ENCODE peak calls at places on chromosome 2, in six cellular contexts. One of them, this sample, is unnamed.

GRCh38 chr2:74458957-74459290 is 686 bp downstream of the WBP1 start:
- DNase-seq in psoas muscle: no peak
- DNase-seq in thyroid gland: no peak
- DNase-seq in epithelial cell of esophagus: no peak
- DNase-seq in A549: no peak
- DNase-seq in GM06990: no peak
- DNase-seq in this sample: no peak

GRCh38 chr2:98872526-98872925 is 63.5 kb downstream of the CRACDL start:
- DNase-seq in thyroid gland: no peak
- DNase-seq in GM06990: no peak
- DNase-seq in psoas muscle: no peak
- DNase-seq in epithelial cell of esophagus: no peak
- DNase-seq in A549: no peak
- DNase-seq in this sample: no peak

GRCh38 chr2:9199716-9200633 is 6.6 kb upstream of the ASAP2 start:
- DNase-seq in psoas muscle: no peak
- DNase-seq in thyroid gland: no peak
- DNase-seq in GM06990: no peak
- DNase-seq in A549: no peak
- DNase-seq in epithelial cell of esophagus: no peak
- DNase-seq in this sample: no peak

GRCh38 chr2:227388537-227389011 is 825 bp upstream of the SCYGR1 start:
- DNase-seq in epithelial cell of esophagus: peak
- DNase-seq in psoas muscle: no peak
- DNase-seq in GM06990: no peak
- DNase-seq in A549: peak
- DNase-seq in thyroid gland: no peak
- DNase-seq in this sample: no peak

GRCh38 chr2:58313926-58314325 is 72.8 kb upstream of the FANCL start:
- DNase-seq in psoas muscle: no peak
- DNase-seq in thyroid gland: no peak
- DNase-seq in A549: no peak
- DNase-seq in GM06990: no peak
- DNase-seq in epithelial cell of esophagus: peak
- DNase-seq in this sample: no peak

GRCh38 chr2:236874866-236875481 is 210.7 kb upstream of the COPS8 start:
- DNase-seq in epithelial cell of esophagus: no peak
- DNase-seq in A549: no peak
- DNase-seq in GM06990: no peak
- DNase-seq in psoas muscle: no peak
- DNase-seq in thyroid gland: no peak
- DNase-seq in this sample: no peak

GRCh38 chr2:98703738-98704137 is 27.2 kb downstream of the MGAT4A start:
- DNase-seq in psoas muscle: no peak
- DNase-seq in A549: no peak
- DNase-seq in thyroid gland: no peak
- DNase-seq in GM06990: no peak
- DNase-seq in epithelial cell of esophagus: no peak
- DNase-seq in this sample: no peak

GRCh38 chr2:7165736-7166135 is 248.5 kb downstream of the RNF144A start:
- DNase-seq in GM06990: no peak
- DNase-seq in A549: no peak
- DNase-seq in thyroid gland: no peak
- DNase-seq in psoas muscle: no peak
- DNase-seq in epithelial cell of esophagus: no peak
- DNase-seq in this sample: no peak

GRCh38 chr2:3265981-3266726 is 111.5 kb downstream of the EIPR1 start:
- DNase-seq in A549: no peak
- DNase-seq in epithelial cell of esophagus: no peak
- DNase-seq in psoas muscle: no peak
- DNase-seq in GM06990: no peak
- DNase-seq in thyroid gland: no peak
- DNase-seq in this sample: no peak

GRCh38 chr2:96788393-96789244 is 27.4 kb upstream of the CNNM3 start:
- DNase-seq in psoas muscle: peak
- DNase-seq in thyroid gland: peak
- DNase-seq in epithelial cell of esophagus: no peak
- DNase-seq in GM06990: no peak
- DNase-seq in A549: no peak
- DNase-seq in this sample: no peak

GRCh38 chr2:217316743-217317142 is 456.9 kb upstream of the TNP1 start:
- DNase-seq in epithelial cell of esophagus: no peak
- DNase-seq in psoas muscle: no peak
- DNase-seq in A549: no peak
- DNase-seq in thyroid gland: no peak
- DNase-seq in GM06990: peak
- DNase-seq in this sample: no peak

GRCh38 chr2:10454505-10454904 is 6.4 kb upstream of the ODC1 start:
- DNase-seq in thyroid gland: peak
- DNase-seq in A549: no peak
- DNase-seq in GM06990: no peak
- DNase-seq in epithelial cell of esophagus: peak
- DNase-seq in psoas muscle: no peak
- DNase-seq in this sample: no peak

GRCh38 chr2:206863721-206864120 is 75.6 kb upstream of the CPO start:
- DNase-seq in psoas muscle: no peak
- DNase-seq in A549: no peak
- DNase-seq in thyroid gland: no peak
- DNase-seq in epithelial cell of esophagus: no peak
- DNase-seq in GM06990: no peak
- DNase-seq in this sample: no peak

GRCh38 chr2:226123307-226123706 is 676.3 kb downstream of the IRS1 start:
- DNase-seq in epithelial cell of esophagus: peak
- DNase-seq in A549: no peak
- DNase-seq in psoas muscle: no peak
- DNase-seq in GM06990: no peak
- DNase-seq in thyroid gland: no peak
- DNase-seq in this sample: no peak

GRCh38 chr2:130376433-130377293 is 20.8 kb downstream of the PTPN18 start:
- DNase-seq in A549: no peak
- DNase-seq in thyroid gland: no peak
- DNase-seq in psoas muscle: no peak
- DNase-seq in epithelial cell of esophagus: no peak
- DNase-seq in GM06990: peak
- DNase-seq in this sample: peak

GRCh38 chr2:17442334-17442733 is 75.9 kb downstream of the RAD51AP2 start:
- DNase-seq in A549: no peak
- DNase-seq in GM06990: no peak
- DNase-seq in psoas muscle: no peak
- DNase-seq in thyroid gland: no peak
- DNase-seq in epithelial cell of esophagus: peak
- DNase-seq in this sample: no peak

GRCh38 chr2:17445744-17446143 is 72.5 kb downstream of the RAD51AP2 start:
- DNase-seq in GM06990: no peak
- DNase-seq in A549: no peak
- DNase-seq in psoas muscle: no peak
- DNase-seq in thyroid gland: no peak
- DNase-seq in epithelial cell of esophagus: no peak
- DNase-seq in this sample: no peak

GRCh38 chr2:17441790-17442189 is 76.5 kb downstream of the RAD51AP2 start:
- DNase-seq in GM06990: no peak
- DNase-seq in thyroid gland: no peak
- DNase-seq in A549: no peak
- DNase-seq in epithelial cell of esophagus: peak
- DNase-seq in psoas muscle: no peak
- DNase-seq in this sample: no peak

GRCh38 chr2:17441055-17441771 is 77.0 kb downstream of the RAD51AP2 start:
- DNase-seq in thyroid gland: no peak
- DNase-seq in GM06990: no peak
- DNase-seq in epithelial cell of esophagus: peak
- DNase-seq in A549: no peak
- DNase-seq in psoas muscle: no peak
- DNase-seq in this sample: no peak
- H3K4me3 ChIP-seq in thyroid gland: no peak
- H3K4me3 ChIP-seq in GM06990: no peak
- H3K4me3 ChIP-seq in epithelial cell of esophagus: no peak
- H3K4me3 ChIP-seq in A549: no peak
- H3K4me3 ChIP-seq in psoas muscle: no peak
- H3K4me3 ChIP-seq in this sample: no peak

GRCh38 chr2:157899125-157899839 is 23.2 kb upstream of the ACVR1 start:
- DNase-seq in epithelial cell of esophagus: no peak
- DNase-seq in thyroid gland: no peak
- DNase-seq in psoas muscle: no peak
- DNase-seq in A549: no peak
- DNase-seq in GM06990: no peak
- DNase-seq in this sample: peak
- H3K4me3 ChIP-seq in epithelial cell of esophagus: no peak
- H3K4me3 ChIP-seq in thyroid gland: no peak
- H3K4me3 ChIP-seq in psoas muscle: no peak
- H3K4me3 ChIP-seq in A549: no peak
- H3K4me3 ChIP-seq in GM06990: no peak
- H3K4me3 ChIP-seq in this sample: peak

GRCh38 chr2:13056259-13056843 is 339.6 kb downstream of the TRIB2 start:
- DNase-seq in A549: no peak
- DNase-seq in psoas muscle: no peak
- DNase-seq in GM06990: no peak
- DNase-seq in thyroid gland: no peak
- DNase-seq in epithelial cell of esophagus: peak
- DNase-seq in this sample: no peak
- H3K4me3 ChIP-seq in A549: no peak
- H3K4me3 ChIP-seq in psoas muscle: no peak
- H3K4me3 ChIP-seq in GM06990: no peak
- H3K4me3 ChIP-seq in thyroid gland: no peak
- H3K4me3 ChIP-seq in epithelial cell of esophagus: no peak
- H3K4me3 ChIP-seq in this sample: no peak

GRCh38 chr2:231124833-231125232 is at the start of gene HTR2B:
- DNase-seq in GM06990: peak
- DNase-seq in thyroid gland: no peak
- DNase-seq in epithelial cell of esophagus: no peak
- DNase-seq in A549: no peak
- DNase-seq in psoas muscle: no peak
- DNase-seq in this sample: no peak
- H3K4me3 ChIP-seq in GM06990: no peak
- H3K4me3 ChIP-seq in thyroid gland: no peak
- H3K4me3 ChIP-seq in epithelial cell of esophagus: no peak
- H3K4me3 ChIP-seq in A549: no peak
- H3K4me3 ChIP-seq in psoas muscle: peak
- H3K4me3 ChIP-seq in this sample: no peak